ENCODE peak calls at places on chromosomes 4 and X, in eight cellular contexts. P is GM06990, B is testis, D is cardiac muscle cell, S is glutamatergic neuron, V is endothelial cell, Y is heart left ventricle, T is fibroblast of villous mesenchyme. N is an unnamed sample.

GRCh38 chr4:67327245-67327860 is 217.9 kb downstream of the CENPC start:
- DNase-seq in T (peak), D (peak), S (peak), V (peak), Y (peak), B (peak), P (no peak), N (peak)

GRCh38 chr4:136078971-136079370 is 1453.3 kb downstream of the PCDH18 start:
- DNase-seq in V (no peak), S (no peak), D (no peak), Y (no peak), T (peak), P (no peak), B (no peak), N (no peak)

GRCh38 chr4:37802068-37802666 is 24.3 kb upstream of the PGM2 start:
- DNase-seq in V (peak), B (peak), S (peak), T (peak), D (peak), P (no peak), Y (peak), N (no peak)

GRCh38 chr4:81687470-81687869 is 215.8 kb upstream of the RASGEF1B start:
- DNase-seq in T (no peak), Y (no peak), D (no peak), V (no peak), P (no peak), B (no peak), S (no peak), N (no peak)

GRCh38 chrX:29652484-29652883 is 562.9 kb upstream of the MAGEB2 start:
- DNase-seq in D (peak), Y (no peak), P (no peak), V (no peak), B (no peak), S (no peak), T (peak), N (no peak)

GRCh38 chr4:5753766-5754528 is 42.9 kb downstream of the EVC start:
- DNase-seq in T (peak), B (no peak), D (peak), P (peak), V (no peak), S (no peak), Y (no peak), N (no peak)

GRCh38 chr4:145734576-145735329 is 54.8 kb downstream of the C4orf51 start:
- DNase-seq in P (peak), B (no peak), D (peak), Y (peak), S (no peak), V (no peak), T (peak), N (peak)

GRCh38 chr4:1084796-1085403 is 28.5 kb downstream of the RNF212 start:
- DNase-seq in P (no peak), B (no peak), V (no peak), T (no peak), S (no peak), D (no peak), Y (no peak), N (no peak)

GRCh38 chrX:28108186-28108945 is 127.1 kb upstream of the DCAF8L1 start:
- DNase-seq in D (no peak), T (no peak), S (no peak), Y (no peak), P (no peak), V (no peak), B (no peak), N (no peak)

GRCh38 chrX:1386338-1387127 is 5.4 kb downstream of the SLC25A6 start:
- DNase-seq in S (peak), T (no peak), P (no peak), Y (no peak), D (no peak), V (no peak), B (peak), N (no peak)

GRCh38 chr4:23333946-23334878 is 555.6 kb downstream of the PPARGC1A start:
- DNase-seq in S (no peak), D (peak), P (peak), T (peak), Y (no peak), B (no peak), V (no peak), N (peak)

GRCh38 chr4:74537459-74537858 is 92.5 kb downstream of the AREG start:
- DNase-seq in S (no peak), V (no peak), Y (no peak), B (no peak), T (no peak), D (no peak), P (no peak), N (no peak)

GRCh38 chr4:83217721-83218522 is 66.7 kb downstream of the COQ2 start:
- DNase-seq in B (no peak), S (no peak), D (no peak), T (no peak), P (peak), V (no peak), Y (no peak), N (peak)

GRCh38 chrX:19332983-19333382 is 10.7 kb upstream of the PDHA1 start:
- DNase-seq in P (no peak), B (peak), S (no peak), D (peak), V (no peak), Y (peak), T (no peak), N (no peak)

GRCh38 chr4:77819409-77819835 is 254 bp upstream of the CNOT6L start:
- DNase-seq in D (peak), S (peak), T (peak), Y (no peak), B (peak), P (no peak), V (peak), N (no peak)

GRCh38 chr4:148204892-148205291 is 237.3 kb downstream of the NR3C2 start:
- DNase-seq in V (no peak), S (no peak), D (no peak), Y (no peak), P (no peak), B (no peak), T (no peak), N (no peak)

GRCh38 chr4:79764118-79764517 is 308.9 kb downstream of the ANTXR2 start:
- DNase-seq in S (no peak), V (no peak), D (no peak), B (no peak), T (no peak), Y (no peak), P (no peak), N (no peak)

GRCh38 chr4:79759793-79760192 is 313.2 kb downstream of the ANTXR2 start:
- DNase-seq in P (peak), T (no peak), V (no peak), D (no peak), S (no peak), Y (no peak), B (no peak), N (no peak)

GRCh38 chr4:79763486-79764075 is 309.4 kb downstream of the ANTXR2 start:
- DNase-seq in S (no peak), V (no peak), Y (no peak), D (no peak), P (no peak), T (no peak), B (no peak), N (no peak)
- TF ChIP-seq CTCF in S (no peak), V (no peak), Y (no peak), D (no peak), P (peak), T (no peak), B (no peak), N (no peak)

DNA sequence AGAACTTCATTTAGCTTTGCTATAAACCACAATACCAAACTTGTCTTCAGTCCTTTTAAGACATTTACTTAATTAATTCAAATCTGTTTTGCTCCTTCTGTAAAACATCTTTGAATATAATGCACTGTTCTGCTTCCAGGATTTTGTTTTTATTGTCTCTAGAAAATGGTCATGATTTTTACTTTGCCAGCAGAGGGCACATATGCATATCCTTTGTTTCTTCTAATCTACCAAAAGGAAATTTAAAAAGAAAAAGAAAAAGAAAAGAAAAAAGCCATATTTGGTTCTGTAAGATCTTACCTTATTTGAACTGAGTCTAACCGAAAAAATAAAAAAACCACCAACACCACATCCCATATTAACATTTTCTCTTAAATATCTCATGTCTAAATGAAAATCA is 101.9 kb upstream of the CCSER1 start:
- DNase-seq in D (peak), S (no peak), V (no peak), Y (no peak), T (no peak), B (no peak), P (no peak), N (peak)
- TF ChIP-seq CTCF in D (peak), S (peak), V (peak), Y (no peak), T (no peak), B (no peak), P (peak), N (no peak)

DNA sequence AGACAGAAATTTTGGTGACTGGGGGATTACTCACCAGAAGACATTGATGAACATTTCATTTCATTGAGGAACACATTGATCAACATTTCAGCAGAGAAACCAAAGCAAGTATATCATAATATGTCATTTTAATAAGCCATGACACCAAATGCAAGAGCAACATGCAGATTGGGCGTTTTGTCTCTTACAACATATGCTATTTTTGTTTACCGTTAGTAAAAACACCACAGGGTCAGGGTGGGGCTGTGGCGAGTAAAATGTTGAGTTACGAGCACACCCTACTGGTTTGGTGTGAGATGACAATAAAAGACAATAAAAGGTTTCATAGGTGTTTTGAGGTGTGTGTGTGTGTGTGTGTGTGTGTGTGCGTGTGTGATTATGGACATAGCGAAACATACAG is 294.5 kb downstream of the PDGFC start:
- DNase-seq in Y (no peak), P (peak), V (peak), B (no peak), T (peak), D (peak), S (peak), N (peak)
- TF ChIP-seq CTCF in Y (peak), P (peak), V (peak), B (peak), T (peak), D (peak), S (peak), N (no peak)

GRCh38 chr4:164959896-164960295 is 17.6 kb downstream of the TRIM61 start:
- DNase-seq in T (peak), B (no peak), D (peak), S (no peak), V (no peak), Y (no peak), P (no peak), N (no peak)

GRCh38 chr4:164952551-164952950 is 24.9 kb downstream of the TRIM61 start:
- DNase-seq in S (no peak), P (no peak), V (no peak), T (no peak), B (no peak), Y (no peak), D (no peak), N (no peak)

GRCh38 chr4:164955107-164955805 is 22.2 kb downstream of the TRIM61 start:
- DNase-seq in P (no peak), T (no peak), D (no peak), B (no peak), V (no peak), S (no peak), Y (no peak), N (no peak)

DNA sequence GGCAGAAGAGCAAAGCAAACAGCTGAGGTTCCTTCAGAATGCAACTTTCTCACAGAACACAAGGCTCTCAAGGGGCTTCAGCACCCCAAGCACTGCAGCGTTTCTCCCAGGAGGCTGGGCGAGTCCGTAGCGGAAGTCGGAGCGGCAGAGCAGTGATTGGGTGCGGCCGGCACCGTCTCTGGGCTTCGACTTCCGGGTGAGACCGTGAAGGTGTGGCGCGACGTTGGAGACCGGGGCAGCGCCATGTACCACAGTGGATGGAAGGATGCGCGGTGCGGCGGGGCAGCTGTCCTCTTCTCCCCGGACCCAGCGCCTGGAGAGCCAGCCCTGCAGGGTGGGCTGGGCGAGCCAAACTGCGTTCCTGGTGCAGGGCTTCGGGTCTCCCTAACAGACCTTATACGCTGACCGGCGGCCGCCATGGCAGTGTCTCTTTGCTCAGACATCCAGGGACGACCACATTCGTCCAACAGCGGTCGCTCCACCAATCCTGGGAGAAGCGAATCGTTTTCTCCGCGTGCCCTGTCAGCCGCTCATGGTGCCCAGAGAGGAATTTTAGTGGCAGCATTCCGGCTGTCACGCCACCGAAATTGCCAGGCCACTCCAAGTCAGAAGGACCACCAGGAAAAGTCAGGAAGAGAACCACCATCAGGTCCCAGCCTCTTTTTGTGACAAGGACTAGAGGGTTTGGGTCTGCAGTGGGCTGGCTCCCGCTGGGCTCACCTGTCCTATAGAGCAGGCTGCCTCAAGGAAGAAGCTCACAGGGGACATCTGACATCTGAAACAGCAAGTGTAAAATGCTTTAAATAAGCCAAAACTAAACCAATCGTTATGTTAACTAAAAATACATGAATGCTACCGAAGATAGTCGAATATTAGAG is 20.5 kb downstream of the TRIM61 start:
- DNase-seq in S (peak), B (peak), D (peak), P (peak), Y (peak), V (peak), T (peak), N (peak)
- TF ChIP-seq CTCF in S (no peak), B (no peak), D (no peak), P (no peak), Y (no peak), V (no peak), T (no peak), N (no peak)

DNA sequence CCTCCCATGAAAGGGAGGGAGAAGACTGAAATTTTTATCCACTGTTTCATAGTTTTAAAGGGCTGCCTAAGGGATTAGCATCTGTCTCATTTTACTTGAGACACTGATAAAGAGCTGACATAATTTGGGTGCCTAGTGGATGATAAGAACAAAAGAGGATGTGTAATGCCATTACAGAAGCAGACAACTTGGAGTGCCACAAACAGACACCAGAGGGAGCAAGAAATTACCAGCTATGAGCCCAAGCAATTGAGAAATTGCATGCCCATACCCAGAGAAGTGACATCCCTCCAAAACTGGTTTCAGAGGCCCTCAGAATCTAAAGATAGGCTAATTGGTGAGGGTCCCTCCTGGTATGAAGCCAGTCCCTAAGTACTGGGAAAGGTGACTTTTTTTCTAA is 38.5 kb upstream of the POU3F4 start:
- DNase-seq in V (peak), P (no peak), S (peak), B (peak), D (no peak), Y (no peak), T (no peak), N (peak)
- TF ChIP-seq CTCF in V (peak), P (peak), S (peak), B (no peak), D (no peak), Y (peak), T (peak), N (peak)

DNA sequence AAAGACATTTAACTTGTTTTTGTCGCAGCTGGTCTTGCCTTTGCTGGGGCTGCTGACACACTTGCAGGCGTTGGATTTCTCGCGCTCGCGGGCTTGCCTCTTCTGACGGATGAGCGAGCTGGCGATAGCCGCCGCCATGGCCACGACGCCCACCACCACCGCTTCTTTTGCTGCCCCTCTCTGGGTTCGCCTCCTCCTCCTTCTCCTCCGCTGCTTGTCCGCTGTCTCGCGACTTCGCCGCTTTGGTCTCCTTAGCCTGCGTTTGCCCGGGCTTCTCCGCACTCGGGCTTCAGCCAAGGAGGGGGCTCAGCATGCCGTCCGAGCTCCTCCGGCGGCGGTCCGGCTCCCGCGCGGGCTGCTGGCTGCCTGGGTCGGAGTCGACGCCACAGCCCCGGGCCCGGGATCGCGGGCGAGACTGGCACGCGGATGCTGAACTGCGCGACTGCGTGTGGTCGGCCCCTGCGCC is 618 bp downstream of the FGF13 start:
- DNase-seq in D (no peak), T (no peak), P (no peak), S (peak), B (peak), Y (no peak), V (peak), N (no peak)
- TF ChIP-seq CTCF in D (no peak), T (no peak), P (no peak), S (no peak), B (no peak), Y (no peak), V (no peak), N (no peak)

GRCh38 chr4:122450847-122451246 is 5.7 kb downstream of the IL2 start:
- DNase-seq in S (no peak), P (no peak), B (peak), V (peak), T (peak), Y (no peak), D (peak), N (no peak)
- TF ChIP-seq CTCF in S (no peak), P (peak), B (no peak), V (no peak), T (peak), Y (no peak), D (peak), N (no peak)

GRCh38 chr4:155099231-155099630 is 109.2 kb upstream of the NPY2R start:
- DNase-seq in D (no peak), V (no peak), Y (no peak), P (no peak), S (no peak), B (peak), T (no peak), N (no peak)
- TF ChIP-seq CTCF in D (no peak), V (no peak), Y (no peak), P (no peak), S (no peak), B (no peak), T (no peak), N (no peak)

N was measured in GM20000.